ENCODE peak calls at places on chromosomes 7 and 10, in four cellular contexts. P is A549, V is GM12878, O is HepG2. R is an unnamed sample.

GRCh38 chr7:108048422-108048821 is 45.5 kb upstream of the LAMB1 start:
- DNase-seq in V (no peak), O (no peak), P (no peak), R (no peak)

GRCh38 chr10:16843252-16843870 is 26.1 kb upstream of the RSU1 start:
- DNase-seq in O (peak), P (peak), V (peak), R (peak)

GRCh38 chr10:69403519-69403918 is 13.2 kb downstream of the TACR2 start:
- DNase-seq in V (no peak), O (no peak), P (no peak), R (no peak)

GRCh38 chr10:73810735-73811465 is 498 bp downstream of the NDST2 start:
- DNase-seq in O (no peak), V (no peak), P (peak), R (peak)

GRCh38 chr10:128268015-128268722 is 141.9 kb upstream of the MKI67 start:
- DNase-seq in O (peak), P (peak), V (no peak), R (peak)

GRCh38 chr10:88728107-88728763 is 22.2 kb downstream of the LIPK start:
- DNase-seq in V (no peak), O (peak), P (no peak), R (no peak)

GRCh38 chr7:76260171-76260703 is 42.2 kb upstream of the HSPB1 start:
- DNase-seq in P (no peak), V (no peak), O (peak), R (peak)

GRCh38 chr10:78964952-78965633 is 103.7 kb upstream of the ZMIZ1 start:
- DNase-seq in P (peak), O (peak), V (no peak), R (peak)

GRCh38 chr7:106243893-106244292 is 40.9 kb downstream of the NAMPT start:
- DNase-seq in P (no peak), V (no peak), O (no peak), R (peak)

GRCh38 chr7:34497153-34497777 is 160.8 kb upstream of the NPSR1 start:
- DNase-seq in O (no peak), V (no peak), P (peak), R (peak)

GRCh38 chr10:73209705-73210104 is 37.4 kb downstream of the DNAJC9 start:
- DNase-seq in P (no peak), V (no peak), O (no peak), R (no peak)

GRCh38 chr10:61623101-61623500 is 39.6 kb upstream of the CABCOCO1 start:
- DNase-seq in O (no peak), P (no peak), V (no peak), R (no peak)

GRCh38 chr7:66668677-66669076 is 40.0 kb downstream of the KCTD7 start:
- DNase-seq in O (no peak), P (no peak), V (no peak), R (no peak)

GRCh38 chr10:66931340-66931948 is 5.6 kb downstream of the LRRTM3 start:
- DNase-seq in O (peak), V (peak), P (peak), R (peak)

GRCh38 chr7:74312418-74313021 is 23.3 kb downstream of the CLIP2 start:
- DNase-seq in V (no peak), O (no peak), P (no peak), R (no peak)

GRCh38 chr10:88168171-88169036 is 305.0 kb downstream of the PTEN start:
- DNase-seq in V (no peak), P (no peak), O (no peak), R (no peak)

GRCh38 chr10:22505923-22506685 is 160.8 kb downstream of the SPAG6 start:
- DNase-seq in P (no peak), O (no peak), V (no peak), R (no peak)

GRCh38 chr7:158386866-158387820 is 200.5 kb downstream of the PTPRN2 start:
- DNase-seq in O (no peak), P (no peak), V (no peak), R (no peak)

GRCh38 chr7:127791790-127792189 is 139.8 kb downstream of the SND1 start:
- DNase-seq in O (no peak), V (no peak), P (no peak), R (no peak)

GRCh38 chr10:23516530-23516929 is 77.7 kb downstream of the OTUD1 start:
- DNase-seq in V (no peak), O (peak), P (no peak), R (peak)
- TF ChIP-seq CHD4 in V (no peak), O (no peak), P (no peak), R (no peak)

DNA sequence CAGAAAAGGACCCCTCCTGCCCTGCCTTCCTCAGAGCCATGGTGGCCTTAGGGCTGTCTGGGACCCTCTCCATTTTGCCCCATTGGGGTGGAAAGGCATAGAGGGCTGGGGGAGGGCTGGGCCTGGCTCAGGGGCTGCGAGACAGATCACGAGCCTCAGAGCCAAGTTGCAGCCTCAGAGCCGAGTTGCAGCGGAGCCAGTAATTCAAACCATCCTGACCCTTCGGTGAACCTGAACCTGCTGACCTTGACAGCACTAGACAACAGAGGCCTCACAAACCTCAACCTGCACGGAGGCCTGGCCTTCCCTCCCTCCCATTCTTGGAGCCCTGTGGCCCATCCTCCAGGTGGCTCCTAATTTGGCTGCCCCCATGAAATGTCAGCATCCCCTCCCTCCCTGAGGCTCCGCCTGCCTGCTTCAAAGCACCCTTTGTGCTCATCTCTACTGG is 45.4 kb downstream of the PAX2 start:
- DNase-seq in O (peak), V (no peak), P (no peak), R (no peak)
- TF ChIP-seq CHD4 in O (no peak), V (no peak), P (no peak), R (no peak)

DNA sequence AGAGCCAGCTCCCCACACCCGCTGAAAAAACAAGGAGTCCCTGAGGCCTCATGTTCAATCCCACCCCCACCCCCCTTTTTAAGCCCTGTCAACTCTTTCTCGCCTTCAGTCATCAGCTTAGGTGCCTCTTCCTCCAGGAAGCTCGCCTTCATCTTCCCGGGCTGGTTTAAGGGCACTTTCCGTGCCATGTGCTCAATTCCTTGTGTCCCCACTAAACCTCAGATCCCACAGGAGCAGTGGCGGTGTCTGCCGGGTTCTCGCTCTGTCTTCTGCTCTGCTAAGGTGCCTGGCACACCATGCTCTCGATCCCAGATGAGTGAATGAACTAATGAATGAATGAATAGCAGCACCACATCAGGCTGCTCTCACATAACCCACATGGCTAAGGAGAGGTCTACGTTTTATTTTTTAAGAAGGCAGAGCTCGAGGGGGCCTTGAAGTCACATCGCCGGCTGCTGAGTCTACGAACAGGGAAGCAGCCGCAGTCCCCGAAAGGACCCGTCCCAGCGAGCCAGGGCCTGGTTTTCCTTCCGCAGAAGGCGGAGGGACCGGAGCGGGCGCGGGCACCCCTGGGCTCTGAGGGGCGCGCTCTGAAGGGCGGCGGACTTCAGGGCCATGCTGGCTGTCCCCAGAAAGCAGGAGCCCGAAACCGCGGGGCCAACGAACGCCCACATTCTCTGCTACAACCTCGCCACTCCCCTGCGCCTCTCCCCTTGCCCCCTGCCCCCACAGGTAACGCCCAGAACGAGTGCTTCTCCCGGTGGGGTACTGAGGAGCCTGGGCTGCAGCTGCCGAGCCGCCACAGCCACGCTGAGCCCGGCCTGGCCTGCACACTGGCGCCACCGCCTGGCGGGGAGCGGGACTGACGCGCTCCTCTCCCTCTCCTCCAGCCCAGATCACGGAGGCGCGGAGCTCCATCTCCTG is 73.4 kb upstream of the KCNMA1 start:
- DNase-seq in P (peak), O (peak), V (no peak), R (peak)
- TF ChIP-seq CHD4 in P (no peak), O (no peak), V (no peak), R (no peak)

DNA sequence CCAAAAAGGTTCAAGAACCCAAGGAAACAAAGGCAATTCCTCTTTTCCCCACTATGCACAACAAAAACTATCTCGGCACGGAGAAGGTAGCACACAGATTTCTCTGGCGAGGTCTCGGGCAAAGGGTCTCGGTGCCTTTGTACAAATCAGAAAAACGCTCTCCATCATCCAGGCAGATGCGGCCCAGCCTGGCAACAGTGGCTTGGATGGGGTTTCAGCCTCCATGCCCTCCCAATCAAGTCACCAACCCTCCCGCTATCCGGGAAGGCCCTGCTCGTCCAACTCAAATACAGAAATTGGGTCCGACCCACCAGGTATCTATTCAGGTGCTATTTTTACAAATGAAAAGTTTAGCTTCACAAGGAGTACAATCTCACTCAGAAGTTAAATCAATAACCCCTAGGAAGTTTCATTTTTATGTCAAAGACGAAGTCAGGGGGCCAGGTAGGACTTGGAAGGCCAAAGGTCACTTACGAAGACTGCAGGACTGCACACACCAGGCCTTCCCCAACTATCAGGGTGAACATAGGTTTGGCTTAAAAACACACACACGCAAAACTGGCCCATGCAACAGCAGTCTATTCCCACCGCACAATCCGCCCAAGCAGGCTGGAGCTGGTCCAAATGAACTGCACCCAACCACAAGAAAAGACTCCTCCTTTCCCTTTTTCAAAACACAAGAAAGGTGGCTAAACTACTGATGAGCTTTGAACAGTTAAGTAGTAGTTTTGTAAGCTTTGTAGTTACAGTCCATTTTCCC is 43.0 kb downstream of the GNA12 start:
- DNase-seq in V (no peak), O (peak), P (no peak), R (no peak)
- TF ChIP-seq CHD4 in V (no peak), O (no peak), P (no peak), R (no peak)

GRCh38 chr7:90455163-90456030 is 14.0 kb upstream of the PTTG1IP2 start:
- DNase-seq in O (peak), V (peak), P (peak), R (peak)
- TF ChIP-seq CHD4 in O (no peak), V (no peak), P (no peak), R (no peak)

GRCh38 chr10:125514206-125515162 is 168.5 kb downstream of the TEX36 start:
- DNase-seq in P (no peak), O (no peak), V (no peak), R (no peak)

GRCh38 chr10:125513783-125514182 is 169.2 kb downstream of the TEX36 start:
- DNase-seq in V (no peak), P (no peak), O (no peak), R (no peak)

GRCh38 chr10:125510998-125511397 is 172.0 kb downstream of the TEX36 start:
- DNase-seq in V (no peak), P (no peak), O (no peak), R (no peak)

GRCh38 chr10:125520968-125521367 is 162.0 kb downstream of the TEX36 start:
- DNase-seq in V (no peak), O (no peak), P (no peak), R (no peak)

DNA sequence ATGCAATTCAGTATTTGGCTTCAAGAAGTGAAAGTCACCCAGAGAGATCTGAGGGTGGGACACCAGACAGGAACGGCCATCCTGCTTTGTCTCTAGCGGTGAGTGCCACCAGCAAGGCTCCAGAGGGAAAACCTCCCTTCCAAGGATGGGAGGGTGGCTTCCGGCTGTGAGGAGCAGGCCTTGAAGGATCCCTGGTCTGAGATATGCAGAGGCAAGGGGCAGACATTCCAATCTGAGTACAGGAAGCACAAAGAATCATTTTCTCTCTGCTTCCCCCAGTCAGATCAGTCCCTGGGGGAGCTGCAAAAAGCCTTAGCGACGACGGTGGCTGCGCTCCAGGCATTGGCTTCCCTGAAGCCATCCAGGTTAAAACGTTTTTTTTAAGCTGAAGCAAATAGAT is 167.4 kb downstream of the TEX36 start:
- DNase-seq in V (no peak), O (no peak), P (no peak), R (no peak)
- TF ChIP-seq CHD4 in V (no peak), O (no peak), P (no peak), R (no peak)

GRCh38 chr10:12606461-12606860 is 257.1 kb downstream of the CAMK1D start:
- DNase-seq in V (no peak), P (no peak), O (no peak), R (no peak)
- TF ChIP-seq CHD4 in V (no peak), P (no peak), O (no peak), R (no peak)

GRCh38 chr7:123769371-123769770 is 20.6 kb upstream of the WASL start:
- DNase-seq in P (peak), V (no peak), O (peak), R (no peak)

GRCh38 chr7:123771846-123772245 is 23.0 kb upstream of the WASL start:
- DNase-seq in O (no peak), P (no peak), V (no peak), R (no peak)

GRCh38 chr7:123771256-123771655 is 22.5 kb upstream of the WASL start:
- DNase-seq in P (no peak), O (no peak), V (no peak), R (no peak)

GRCh38 chr7:123768493-123768892 is 19.7 kb upstream of the WASL start:
- DNase-seq in V (no peak), O (no peak), P (no peak), R (no peak)

DNA sequence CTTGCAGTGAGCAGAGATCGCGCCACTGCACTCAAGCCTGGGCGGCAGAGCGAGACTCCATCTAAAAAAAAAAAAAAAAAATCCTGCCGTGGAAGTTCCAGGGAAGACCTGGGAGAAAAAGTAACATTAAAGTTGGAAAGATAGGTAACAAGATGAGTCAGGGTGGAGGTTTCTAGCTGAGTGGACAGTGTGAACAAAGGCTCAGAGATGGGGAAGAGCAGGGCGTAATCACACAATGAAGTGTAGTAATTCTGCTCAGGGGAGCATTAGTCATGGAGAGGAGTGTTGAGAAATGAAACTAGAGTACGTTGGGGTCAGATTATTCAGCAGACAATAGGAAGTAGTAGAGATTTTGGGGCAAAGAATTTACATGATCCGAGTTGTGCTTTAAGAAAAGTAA is 21.6 kb upstream of the WASL start:
- DNase-seq in P (peak), V (no peak), O (peak), R (no peak)
- TF ChIP-seq CHD4 in P (no peak), V (no peak), O (no peak), R (no peak)